ENCODE peak calls at places on chromosomes 2 and 18, in four cellular contexts. Y is RPMI7951, I is colonic mucosa, H is fibroblast of lung. J is an unnamed sample.

GRCh38 chr2:214569419-214570035 is 158.7 kb downstream of the VWC2L start:
- DNase-seq in Y (no peak), I (no peak), H (no peak), J (no peak)

GRCh38 chr2:142557391-142557790 is 320.1 kb upstream of the KYNU start:
- DNase-seq in Y (no peak), I (no peak), H (no peak), J (no peak)

GRCh38 chr18:23662309-23663263 is at the start of gene ANKRD29:
- DNase-seq in Y (peak), I (peak), H (peak), J (no peak)

GRCh38 chr2:112995346-112995920 is 9.8 kb upstream of the IL36A start:
- DNase-seq in Y (peak), I (no peak), H (no peak), J (no peak)

GRCh38 chr2:201798252-201798918 is 8.0 kb upstream of the CDK15 start:
- DNase-seq in Y (peak), I (no peak), H (peak), J (no peak)

GRCh38 chr2:161414385-161415040 is 1.6 kb upstream of the TBR1 start:
- DNase-seq in Y (peak), I (peak), H (peak), J (no peak)

GRCh38 chr2:109560265-109560664 is 53.5 kb downstream of the SEPTIN10 start:
- DNase-seq in Y (peak), I (no peak), H (no peak), J (no peak)

GRCh38 chr2:32182667-32183066 is 17.0 kb downstream of the SLC30A6 start:
- DNase-seq in Y (no peak), I (no peak), H (no peak), J (no peak)

GRCh38 chr2:213429516-213429915 is 145.3 kb downstream of the SPAG16 start:
- DNase-seq in Y (peak), I (no peak), H (no peak), J (no peak)

GRCh38 chr2:9668686-9669338 is 38.0 kb upstream of the YWHAQ start:
- DNase-seq in Y (no peak), I (no peak), H (peak), J (no peak)

GRCh38 chr2:173986805-173987204 is 21.6 kb upstream of the SP3 start:
- DNase-seq in Y (no peak), I (no peak), H (peak), J (no peak)

GRCh38 chr2:38281095-38281742 is 95.9 kb downstream of the ATL2 start:
- DNase-seq in Y (no peak), I (no peak), H (no peak), J (no peak)

GRCh38 chr2:28622101-28622499 is 126.2 kb downstream of the PLB1 start:
- DNase-seq in Y (no peak), I (no peak), H (no peak), J (no peak)

GRCh38 chr2:29260151-29260772 is 145.0 kb downstream of the CLIP4 start:
- DNase-seq in Y (peak), I (no peak), H (peak), J (no peak)

GRCh38 chr2:33550206-33550605 is 48.9 kb downstream of the FAM98A start:
- DNase-seq in Y (no peak), I (no peak), H (no peak), J (no peak)

GRCh38 chr2:10910625-10911024 is 1.1 kb upstream of the KCNF1 start:
- DNase-seq in Y (no peak), I (no peak), H (no peak), J (no peak)

GRCh38 chr18:70154591-70155194 is 50.8 kb downstream of the RTTN start:
- DNase-seq in Y (no peak), I (no peak), H (peak), J (no peak)

GRCh38 chr2:17933251-17933650 is 54.8 kb downstream of the KCNS3 start:
- DNase-seq in Y (no peak), I (no peak), H (no peak), J (no peak)

GRCh38 chr2:189521686-189522434 is 58.7 kb downstream of the SLC40A1 start:
- DNase-seq in Y (no peak), I (no peak), H (peak), J (no peak)

GRCh38 chr2:120622886-120623753 is 112.5 kb upstream of the GLI2 start:
- DNase-seq in Y (no peak), I (no peak), H (no peak), J (no peak)

GRCh38 chr2:60945341-60945740 is 64.0 kb downstream of the REL start:
- DNase-seq in Y (no peak), I (no peak), H (no peak), J (no peak)

GRCh38 chr18:8609711-8610441 is 639 bp downstream of the RAB12 start:
- DNase-seq in Y (no peak), I (no peak), H (no peak), J (no peak)

GRCh38 chr18:50279752-50280151 is 1.6 kb downstream of the MBD1 start:
- DNase-seq in Y (no peak), I (no peak), H (no peak), J (no peak)

GRCh38 chr2:29879456-29879855 is 41.9 kb downstream of the ALK start:
- DNase-seq in Y (peak), I (no peak), H (no peak), J (no peak)

GRCh38 chr2:147364597-147364996 is 480.2 kb upstream of the ACVR2A start:
- DNase-seq in Y (peak), I (no peak), H (no peak), J (no peak)

GRCh38 chr2:68556384-68556783 is 87.0 kb upstream of the PROKR1 start:
- DNase-seq in Y (no peak), I (no peak), H (peak), J (no peak)

GRCh38 chr18:7953085-7953958 is 386.2 kb downstream of the PTPRM start:
- DNase-seq in Y (peak), I (no peak), H (no peak), J (no peak)

GRCh38 chr2:176652300-176653182 is 383.3 kb downstream of the MTX2 start:
- DNase-seq in Y (peak), I (peak), H (peak), J (no peak)

GRCh38 chr18:62211323-62211828 is 24.3 kb downstream of the RELCH start:
- DNase-seq in Y (no peak), I (no peak), H (no peak), J (no peak)

GRCh38 chr18:58336605-58337004 is 292.3 kb downstream of the ALPK2 start:
- DNase-seq in Y (no peak), I (no peak), H (no peak), J (no peak)

GRCh38 chr2:45438872-45439665 is 172.0 kb downstream of the SRBD1 start:
- DNase-seq in Y (no peak), I (no peak), H (no peak), J (no peak)

GRCh38 chr2:106129150-106129549 is 65.0 kb downstream of the UXS1 start:
- DNase-seq in Y (no peak), I (no peak), H (no peak), J (no peak)

J was measured in GM18507.